ENCODE peak calls at places on chromosomes 1 and 21, in six cellular contexts. One of them, this sample, is unnamed.

GRCh38 chr21:17402885-17403477 is 109.9 kb upstream of the CXADR start:
- DNase-seq in astrocyte of the hippocampus: no peak
- DNase-seq in NCI-H345: no peak
- DNase-seq in hepatic stellate cell: no peak
- DNase-seq in OCI-M1: peak
- DNase-seq in cardiac fibroblast: peak
- DNase-seq in this sample: no peak

GRCh38 chr1:204366759-204367158 is 7.0 kb upstream of the PLEKHA6 start:
- DNase-seq in astrocyte of the hippocampus: no peak
- DNase-seq in hepatic stellate cell: no peak
- DNase-seq in cardiac fibroblast: no peak
- DNase-seq in OCI-M1: peak
- DNase-seq in NCI-H345: no peak
- DNase-seq in this sample: peak

GRCh38 chr1:152034654-152035405 is 2.0 kb downstream of the S100A11 start:
- DNase-seq in NCI-H345: no peak
- DNase-seq in OCI-M1: peak
- DNase-seq in astrocyte of the hippocampus: peak
- DNase-seq in hepatic stellate cell: peak
- DNase-seq in cardiac fibroblast: peak
- DNase-seq in this sample: no peak

GRCh38 chr1:6148497-6149241 is 31.5 kb downstream of the CHD5 start:
- DNase-seq in cardiac fibroblast: peak
- DNase-seq in hepatic stellate cell: no peak
- DNase-seq in astrocyte of the hippocampus: peak
- DNase-seq in NCI-H345: no peak
- DNase-seq in OCI-M1: peak
- DNase-seq in this sample: peak

GRCh38 chr1:1325288-1326074 is 879 bp downstream of the CPTP start:
- DNase-seq in OCI-M1: peak
- DNase-seq in cardiac fibroblast: no peak
- DNase-seq in NCI-H345: no peak
- DNase-seq in hepatic stellate cell: no peak
- DNase-seq in astrocyte of the hippocampus: no peak
- DNase-seq in this sample: no peak

GRCh38 chr1:159891275-159892157 is 8.4 kb downstream of the CFAP45 start:
- DNase-seq in OCI-M1: peak
- DNase-seq in cardiac fibroblast: peak
- DNase-seq in hepatic stellate cell: peak
- DNase-seq in astrocyte of the hippocampus: peak
- DNase-seq in NCI-H345: peak
- DNase-seq in this sample: peak

GRCh38 chr21:35366348-35367085 is 317.4 kb upstream of the RUNX1 start:
- DNase-seq in cardiac fibroblast: peak
- DNase-seq in hepatic stellate cell: no peak
- DNase-seq in astrocyte of the hippocampus: no peak
- DNase-seq in NCI-H345: no peak
- DNase-seq in OCI-M1: no peak
- DNase-seq in this sample: peak

GRCh38 chr1:206715552-206716518 is 31.1 kb downstream of the MAPKAPK2 start:
- DNase-seq in astrocyte of the hippocampus: no peak
- DNase-seq in NCI-H345: no peak
- DNase-seq in cardiac fibroblast: no peak
- DNase-seq in OCI-M1: peak
- DNase-seq in hepatic stellate cell: no peak
- DNase-seq in this sample: no peak

GRCh38 chr1:204842892-204843291 is 27.8 kb upstream of the NFASC start:
- DNase-seq in hepatic stellate cell: no peak
- DNase-seq in cardiac fibroblast: no peak
- DNase-seq in OCI-M1: no peak
- DNase-seq in NCI-H345: peak
- DNase-seq in astrocyte of the hippocampus: peak
- DNase-seq in this sample: peak

GRCh38 chr1:202622388-202622787 is 87.9 kb downstream of the SYT2 start:
- DNase-seq in astrocyte of the hippocampus: no peak
- DNase-seq in cardiac fibroblast: no peak
- DNase-seq in OCI-M1: no peak
- DNase-seq in hepatic stellate cell: no peak
- DNase-seq in NCI-H345: no peak
- DNase-seq in this sample: no peak

GRCh38 chr21:36479415-36480402 is at the start of gene CLDN14:
- DNase-seq in OCI-M1: no peak
- DNase-seq in NCI-H345: no peak
- DNase-seq in astrocyte of the hippocampus: peak
- DNase-seq in hepatic stellate cell: no peak
- DNase-seq in cardiac fibroblast: no peak
- DNase-seq in this sample: peak

GRCh38 chr1:201019321-201019977 is 4.1 kb downstream of the KIF21B start:
- DNase-seq in NCI-H345: no peak
- DNase-seq in hepatic stellate cell: peak
- DNase-seq in cardiac fibroblast: peak
- DNase-seq in astrocyte of the hippocampus: peak
- DNase-seq in OCI-M1: peak
- DNase-seq in this sample: no peak

GRCh38 chr1:96587222-96587621 is 134.4 kb upstream of the PTBP2 start:
- DNase-seq in NCI-H345: no peak
- DNase-seq in astrocyte of the hippocampus: no peak
- DNase-seq in cardiac fibroblast: no peak
- DNase-seq in hepatic stellate cell: no peak
- DNase-seq in OCI-M1: no peak
- DNase-seq in this sample: no peak

GRCh38 chr1:47991187-47991586 is 6.0 kb downstream of the TRABD2B start:
- DNase-seq in astrocyte of the hippocampus: no peak
- DNase-seq in cardiac fibroblast: peak
- DNase-seq in NCI-H345: no peak
- DNase-seq in hepatic stellate cell: no peak
- DNase-seq in OCI-M1: no peak
- DNase-seq in this sample: no peak

GRCh38 chr1:12530462-12531168 is 87.4 kb downstream of the DHRS3 start:
- DNase-seq in hepatic stellate cell: no peak
- DNase-seq in astrocyte of the hippocampus: no peak
- DNase-seq in cardiac fibroblast: no peak
- DNase-seq in NCI-H345: no peak
- DNase-seq in OCI-M1: no peak
- DNase-seq in this sample: no peak

GRCh38 chr1:223765719-223766340 is 53.5 kb downstream of the CAPN2 start:
- DNase-seq in astrocyte of the hippocampus: no peak
- DNase-seq in cardiac fibroblast: no peak
- DNase-seq in NCI-H345: peak
- DNase-seq in OCI-M1: no peak
- DNase-seq in hepatic stellate cell: no peak
- DNase-seq in this sample: peak

This sample was measured in NCI-H146.